ENCODE peak calls at places on chromosomes 5 and 9, in four cellular contexts. G is BJ; Q is upper lobe of right lung; V is stimulated activated CD8-positive, alpha-beta memory T cell treated with anti-CD3 and anti-CD28 coated beads, Interleukin-2, amount 100 ng/mL, for 1 hour. L is an unnamed sample.

GRCh38 chr5:181173420-181174342 is 26.3 kb downstream of the OR2V2 start:
- DNase-seq in Q (no peak), V (no peak), G (no peak), L (no peak)

GRCh38 chr5:150485770-150486401 is 22.0 kb upstream of the NDST1 start:
- DNase-seq in V (no peak), G (no peak), Q (peak), L (no peak)

GRCh38 chr5:429453-430188 is 13.4 kb upstream of the EXOC3 start:
- DNase-seq in Q (peak), G (peak), V (no peak), L (no peak)

GRCh38 chr5:38922199-38922598 is 76.4 kb downstream of the OSMR start:
- DNase-seq in G (no peak), Q (peak), V (no peak), L (no peak)

GRCh38 chr5:134567651-134568338 is 42.3 kb downstream of the JADE2 start:
- DNase-seq in V (no peak), G (no peak), Q (no peak), L (no peak)

GRCh38 chr9:83198336-83198735 is 135.4 kb upstream of the RASEF start:
- DNase-seq in Q (no peak), G (no peak), V (no peak), L (no peak)

GRCh38 chr5:122220498-122220897 is 91.2 kb downstream of the ZNF474 start:
- DNase-seq in V (no peak), G (no peak), Q (no peak), L (no peak)

GRCh38 chr5:54087436-54087835 is 222.9 kb downstream of the ARL15 start:
- DNase-seq in G (peak), V (no peak), Q (no peak), L (no peak)

GRCh38 chr9:134377976-134378375 is 51.7 kb downstream of the RXRA start:
- DNase-seq in Q (peak), G (no peak), V (no peak), L (no peak)

GRCh38 chr5:42826757-42827156 is 15.1 kb upstream of the SELENOP start:
- DNase-seq in G (no peak), V (no peak), Q (no peak), L (no peak)

GRCh38 chr9:127779136-127779981 is 893 bp upstream of the SH2D3C start:
- DNase-seq in V (peak), Q (no peak), G (no peak), L (no peak)

GRCh38 chr5:139849501-139849900 is 53.9 kb downstream of the PSD2 start:
- DNase-seq in Q (peak), V (no peak), G (no peak), L (no peak)

GRCh38 chr5:10222326-10222725 is 27.4 kb downstream of the ATPSCKMT start:
- DNase-seq in V (no peak), Q (no peak), G (no peak), L (no peak)

GRCh38 chr5:100539519-100539918 is 4.3 kb downstream of the FAM174A start:
- DNase-seq in G (no peak), V (no peak), Q (no peak), L (no peak)

GRCh38 chr5:38889424-38889823 is 43.6 kb downstream of the OSMR start:
- DNase-seq in G (no peak), V (no peak), Q (no peak), L (no peak)

GRCh38 chr9:94824401-94824800 is 97.9 kb downstream of the AOPEP start:
- DNase-seq in V (no peak), G (no peak), Q (no peak), L (no peak)

GRCh38 chr5:54646285-54647101 is 128.9 kb downstream of the SNX18 start:
- DNase-seq in V (peak), Q (peak), G (no peak), L (no peak)

GRCh38 chr5:170570492-170570891 is 66.7 kb downstream of the KCNIP1 start:
- DNase-seq in G (no peak), V (no peak), Q (no peak), L (no peak)

GRCh38 chr5:135915466-135916001 is 19.9 kb upstream of the IL9 start:
- DNase-seq in Q (no peak), V (no peak), G (no peak), L (no peak)

GRCh38 chr5:178323541-178323865 is 90.9 kb upstream of the PHYKPL start:
- DNase-seq in Q (peak), V (no peak), G (no peak), L (no peak)

GRCh38 chr5:119613937-119614336 is 15.4 kb upstream of the FAM170A start:
- DNase-seq in Q (no peak), V (no peak), G (no peak), L (no peak)